ENCODE peak calls at places on chromosome 21, in five cellular contexts. J is tibial artery, V is mucosa of descending colon, U is colonic mucosa, F is IMR-90. S is an unnamed sample.

GRCh38 chr21:20527691-20528090 is 470.5 kb upstream of the NCAM2 start:
- DNase-seq in J (no peak), U (no peak), F (no peak), V (no peak), S (no peak)

GRCh38 chr21:27077501-27077900 is 110.6 kb upstream of the ADAMTS5 start:
- DNase-seq in F (peak), U (no peak), J (no peak), V (no peak), S (no peak)

GRCh38 chr21:21614966-21615365 is 616.8 kb downstream of the NCAM2 start:
- DNase-seq in J (no peak), U (no peak), F (no peak), V (no peak), S (no peak)

GRCh38 chr21:38798481-38798882 is 7.2 kb upstream of the ETS2 start:
- DNase-seq in U (peak), V (peak), F (no peak), J (no peak), S (no peak)

GRCh38 chr21:27795418-27795817 is 828.5 kb upstream of the ADAMTS5 start:
- DNase-seq in F (no peak), V (no peak), U (no peak), J (no peak), S (no peak)

GRCh38 chr21:39120876-39121599 is 62.2 kb downstream of the PSMG1 start:
- DNase-seq in U (peak), F (no peak), V (no peak), J (no peak), S (no peak)

GRCh38 chr21:38725196-38726157 is 80.3 kb upstream of the ETS2 start:
- DNase-seq in V (no peak), U (no peak), J (no peak), F (no peak), S (no peak)

GRCh38 chr21:17139696-17140095 is 373.1 kb upstream of the CXADR start:
- DNase-seq in U (no peak), V (no peak), J (no peak), F (no peak), S (no peak)

GRCh38 chr21:33021150-33021549 is 4.6 kb upstream of the OLIG2 start:
- DNase-seq in F (no peak), U (no peak), V (no peak), J (no peak), S (no peak)

GRCh38 chr21:45405271-45405818 is 380 bp downstream of the COL18A1 start:
- DNase-seq in U (no peak), J (no peak), F (peak), V (peak), S (peak)
- H3K4me3 ChIP-seq in U (peak), J (peak), F (peak), V (no peak), S (peak)

GRCh38 chr21:44484498-44485253 is 29.4 kb downstream of the LRRC3 start:
- DNase-seq in V (no peak), J (no peak), U (no peak), F (no peak), S (no peak)
- H3K4me3 ChIP-seq in V (no peak), J (no peak), U (no peak), F (no peak), S (no peak)

GRCh38 chr21:44300262-44300959 is 558 bp downstream of the PFKL start:
- DNase-seq in F (peak), J (peak), V (peak), U (peak), S (peak)

GRCh38 chr21:44299458-44300261 is at the start of gene PFKL:
- DNase-seq in F (peak), V (peak), J (peak), U (peak), S (peak)

GRCh38 chr21:44301961-44302406 is 2.1 kb downstream of the PFKL start:
- DNase-seq in U (peak), F (no peak), V (no peak), J (no peak), S (no peak)

GRCh38 chr21:44299085-44299457 is 782 bp upstream of the PFKL start:
- DNase-seq in U (no peak), V (no peak), F (peak), J (no peak), S (no peak)

DNA sequence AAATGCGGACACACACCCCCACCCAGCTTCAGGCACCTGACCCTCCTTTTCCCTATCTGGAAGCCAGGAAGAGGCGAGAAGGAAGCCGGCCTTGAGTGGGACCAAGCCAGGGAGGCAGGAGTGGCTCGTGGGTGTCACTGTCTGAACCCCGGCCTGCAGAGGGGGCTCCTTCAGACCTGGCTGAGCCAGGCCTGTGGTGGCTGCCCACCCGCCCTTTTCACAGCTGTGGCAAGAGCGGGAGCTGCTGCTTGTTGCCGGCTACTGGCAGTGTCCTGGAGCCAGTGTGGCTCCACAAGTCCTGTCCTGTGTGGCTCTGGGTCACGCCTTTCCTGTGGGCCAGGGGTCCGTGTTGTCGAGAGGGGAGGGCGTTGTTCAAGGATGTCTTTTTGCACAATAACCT is 1.2 kb downstream of the PFKL start:
- DNase-seq in J (no peak), U (peak), V (no peak), F (no peak), S (no peak)
- H3K4me3 ChIP-seq in J (peak), U (peak), V (no peak), F (peak), S (peak)

DNA sequence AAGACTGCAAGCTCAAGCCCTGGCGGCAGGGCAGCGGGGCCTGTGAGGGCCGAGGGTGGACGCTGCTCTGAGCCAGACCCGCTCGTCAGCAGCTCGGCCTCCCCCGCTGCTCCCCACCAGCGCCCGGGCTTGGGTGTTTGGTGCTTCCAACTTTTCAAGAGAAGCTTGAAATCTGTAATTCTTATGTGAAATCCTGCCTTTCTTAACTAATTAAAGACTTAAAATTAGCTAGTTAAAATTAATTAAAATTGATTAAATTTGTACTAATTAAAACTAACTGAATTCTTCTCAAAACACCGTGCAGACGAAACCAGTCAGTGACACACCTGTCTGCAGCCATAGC is 14.0 kb upstream of the SLC19A1 start:
- DNase-seq in F (no peak), U (no peak), V (no peak), J (no peak), S (no peak)
- H3K4me3 ChIP-seq in F (no peak), U (no peak), V (no peak), J (peak), S (peak)

DNA sequence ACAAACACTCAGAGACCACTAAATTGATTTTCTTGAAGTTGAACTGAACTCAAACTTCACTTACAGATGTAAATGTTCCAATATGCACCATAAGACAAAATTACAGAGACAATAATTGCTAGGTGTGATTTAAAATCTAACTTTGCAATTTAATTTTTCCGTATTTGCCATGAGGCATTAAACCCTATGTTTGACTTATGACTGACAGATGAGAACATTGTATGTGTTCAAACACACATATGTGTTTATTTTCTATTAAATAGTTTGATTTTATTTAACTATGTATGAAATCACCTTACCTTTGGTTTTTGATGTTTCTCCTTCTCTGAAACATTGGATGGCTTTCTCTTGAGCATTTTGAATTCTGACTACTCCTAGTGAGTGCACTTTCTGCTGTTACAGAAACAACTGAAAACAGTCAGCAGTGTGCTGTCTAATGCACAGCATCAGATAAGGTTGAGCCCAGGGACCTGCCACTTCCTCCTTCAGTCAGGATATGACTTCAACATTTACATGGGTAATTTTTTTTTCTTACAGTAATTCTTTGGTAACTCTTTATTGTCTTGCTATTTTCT is at the start of gene SAMSN1:
- DNase-seq in V (peak), U (no peak), J (no peak), F (no peak), S (peak)
- H3K4me3 ChIP-seq in V (no peak), U (peak), J (peak), F (no peak), S (peak)

GRCh38 chr21:16125274-16125673 is 395.5 kb downstream of the USP25 start:
- DNase-seq in F (no peak), U (no peak), J (no peak), V (no peak), S (no peak)

GRCh38 chr21:16124397-16125130 is 394.8 kb downstream of the USP25 start:
- DNase-seq in F (peak), U (no peak), V (no peak), J (no peak), S (no peak)
- H3K4me3 ChIP-seq in F (no peak), U (no peak), V (no peak), J (no peak), S (no peak)

DNA sequence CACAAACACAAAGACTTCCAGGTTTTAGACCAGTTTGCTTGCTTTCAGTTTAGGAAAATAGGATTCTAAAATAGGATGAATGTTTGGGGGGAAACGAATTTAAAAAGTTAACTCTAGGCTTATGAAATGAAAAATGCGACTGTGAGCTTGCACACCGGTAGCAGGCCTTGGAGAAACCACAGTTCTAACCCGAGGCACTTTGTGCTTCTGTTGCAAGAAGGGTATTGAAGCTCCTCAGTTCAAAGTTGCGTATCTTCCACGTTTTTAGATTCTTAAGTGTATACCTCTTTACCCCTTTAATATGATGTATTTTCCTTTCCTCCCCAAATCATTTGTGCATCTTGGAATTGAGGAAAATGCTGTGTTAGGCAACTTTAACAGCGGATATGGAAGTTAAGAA is 2.4 kb downstream of the MRPS6 start:
- DNase-seq in U (no peak), V (no peak), J (no peak), F (no peak), S (no peak)
- H3K4me3 ChIP-seq in U (peak), V (no peak), J (peak), F (no peak), S (peak)

GRCh38 chr21:34029724-34030528 is 43.5 kb upstream of the MRPS6 start:
- DNase-seq in V (no peak), J (no peak), F (peak), U (peak), S (no peak)
- H3K4me3 ChIP-seq in V (no peak), J (no peak), F (peak), U (no peak), S (no peak)

GRCh38 chr21:42533963-42534355 is 20.3 kb downstream of the SLC37A1 start:
- DNase-seq in V (no peak), J (no peak), U (no peak), F (no peak), S (no peak)
- H3K4me3 ChIP-seq in V (no peak), J (no peak), U (no peak), F (no peak), S (no peak)

DNA sequence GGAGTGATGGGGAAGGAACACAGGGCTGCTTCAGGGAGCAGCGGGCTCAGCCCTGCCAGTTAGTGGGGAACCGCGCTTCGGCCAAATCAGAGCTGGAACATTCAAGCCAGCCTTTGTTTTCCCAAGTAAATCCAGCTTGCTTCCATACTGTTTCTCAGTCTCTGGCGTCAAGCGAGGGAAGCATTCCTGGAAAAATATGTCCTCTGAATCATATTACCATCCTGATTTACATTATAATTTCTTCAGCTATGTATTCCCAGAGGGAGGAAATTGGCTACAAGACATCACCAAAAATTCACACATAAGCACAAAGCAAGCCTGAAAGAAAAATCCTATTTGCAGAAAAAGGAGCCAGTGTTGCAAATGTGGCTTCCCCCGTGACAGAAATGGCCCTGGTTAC is 233.3 kb downstream of the KCNJ6 start:
- DNase-seq in F (no peak), J (no peak), U (no peak), V (no peak), S (no peak)
- H3K4me3 ChIP-seq in F (no peak), J (no peak), U (no peak), V (no peak), S (no peak)

S was measured in lower lobe of right lung.